ENCODE peak calls at places on chromosome 6, in five cellular contexts. S is HFF-Myc; L is neuronal stem cell; A is coronary artery; M is CD4-positive, alpha-beta memory T cell. Y is an unnamed sample.

GRCh38 chr6:25973923-25974555 is 11.4 kb downstream of the TRIM38 start:
- DNase-seq in S (no peak), A (no peak), L (no peak), M (no peak), Y (no peak)

GRCh38 chr6:154956771-154957522 is 38.2 kb upstream of the TIAM2 start:
- DNase-seq in M (no peak), A (no peak), L (no peak), S (no peak), Y (no peak)

GRCh38 chr6:28474441-28475219 is 31.3 kb upstream of the ZSCAN23 start:
- DNase-seq in S (peak), L (peak), M (no peak), A (no peak), Y (peak)

GRCh38 chr6:111551521-111552231 is 54.0 kb downstream of the TRAF3IP2 start:
- DNase-seq in M (no peak), A (no peak), S (no peak), L (no peak), Y (no peak)

GRCh38 chr6:40717411-40718057 is 130.4 kb upstream of the LRFN2 start:
- DNase-seq in M (no peak), A (no peak), L (no peak), S (no peak), Y (no peak)

GRCh38 chr6:79946242-79946641 is 1.1 kb downstream of the ELOVL4 start:
- DNase-seq in M (peak), A (no peak), L (peak), S (no peak), Y (no peak)

GRCh38 chr6:106858653-106859092 is 115.9 kb downstream of the CD24 start:
- DNase-seq in S (peak), M (no peak), A (no peak), L (no peak), Y (peak)

GRCh38 chr6:155026366-155027045 is 31.4 kb downstream of the TIAM2 start:
- DNase-seq in S (peak), A (peak), L (no peak), M (no peak), Y (peak)

GRCh38 chr6:78868124-78868523 is 773 bp downstream of the IRAK1BP1 start:
- DNase-seq in M (no peak), S (no peak), A (no peak), L (no peak), Y (no peak)

GRCh38 chr6:148682990-148683389 is 63.8 kb upstream of the UST start:
- DNase-seq in M (no peak), A (no peak), S (no peak), L (no peak), Y (no peak)

GRCh38 chr6:158060447-158061360 is 79.0 kb downstream of the SYNJ2 start:
- DNase-seq in L (no peak), M (no peak), A (peak), S (no peak), Y (no peak)

GRCh38 chr6:47034919-47035318 is 7.2 kb downstream of the ADGRF1 start:
- DNase-seq in S (peak), M (no peak), A (no peak), L (no peak), Y (peak)

GRCh38 chr6:53768636-53769035 is 26.2 kb upstream of the LRRC1 start:
- DNase-seq in M (no peak), S (no peak), L (no peak), A (no peak), Y (no peak)

GRCh38 chr6:150065083-150065482 is 3.8 kb downstream of the ULBP3 start:
- DNase-seq in M (no peak), L (no peak), S (no peak), A (no peak), Y (no peak)

GRCh38 chr6:150409576-150410066 is 40.8 kb downstream of the IYD start:
- DNase-seq in M (no peak), A (no peak), L (no peak), S (no peak), Y (no peak)

GRCh38 chr6:17962436-17963031 is 24.9 kb downstream of the KIF13A start:
- DNase-seq in M (no peak), L (no peak), S (peak), A (no peak), Y (peak)

GRCh38 chr6:35638679-35639078 is 50.0 kb downstream of the FKBP5 start:
- DNase-seq in S (no peak), A (no peak), M (no peak), L (no peak), Y (no peak)

GRCh38 chr6:66896415-66896814 is 1189.4 kb upstream of the EYS start:
- DNase-seq in S (no peak), L (no peak), M (no peak), A (no peak), Y (peak)

GRCh38 chr6:50143011-50143719 is 93.4 kb upstream of the DEFB112 start:
- DNase-seq in S (no peak), L (no peak), M (no peak), A (no peak), Y (no peak)

DNA sequence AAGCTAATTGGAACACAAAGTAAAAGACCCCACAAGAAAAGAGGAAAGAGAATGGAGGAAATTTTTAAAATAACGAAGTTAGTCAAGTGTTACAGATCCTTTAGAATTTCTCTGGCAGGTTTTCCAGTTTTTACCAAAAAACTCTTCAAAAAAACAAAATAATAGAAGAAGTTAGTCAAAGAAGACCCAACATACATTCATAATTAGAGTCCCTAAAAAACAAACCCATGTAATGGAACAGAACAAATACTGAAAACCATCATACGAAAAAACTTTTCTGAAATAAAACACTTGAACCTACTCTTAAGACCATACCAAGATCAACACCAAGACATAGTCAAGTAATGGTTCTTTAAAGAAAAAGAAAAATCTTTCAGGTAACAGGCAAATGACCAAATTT is 31.6 kb downstream of the RANBP9 start:
- DNase-seq in S (no peak), L (no peak), M (no peak), A (no peak), Y (no peak)
- H3K4me3 ChIP-seq in S (no peak), L (no peak), M (no peak), A (no peak), Y (no peak)

DNA sequence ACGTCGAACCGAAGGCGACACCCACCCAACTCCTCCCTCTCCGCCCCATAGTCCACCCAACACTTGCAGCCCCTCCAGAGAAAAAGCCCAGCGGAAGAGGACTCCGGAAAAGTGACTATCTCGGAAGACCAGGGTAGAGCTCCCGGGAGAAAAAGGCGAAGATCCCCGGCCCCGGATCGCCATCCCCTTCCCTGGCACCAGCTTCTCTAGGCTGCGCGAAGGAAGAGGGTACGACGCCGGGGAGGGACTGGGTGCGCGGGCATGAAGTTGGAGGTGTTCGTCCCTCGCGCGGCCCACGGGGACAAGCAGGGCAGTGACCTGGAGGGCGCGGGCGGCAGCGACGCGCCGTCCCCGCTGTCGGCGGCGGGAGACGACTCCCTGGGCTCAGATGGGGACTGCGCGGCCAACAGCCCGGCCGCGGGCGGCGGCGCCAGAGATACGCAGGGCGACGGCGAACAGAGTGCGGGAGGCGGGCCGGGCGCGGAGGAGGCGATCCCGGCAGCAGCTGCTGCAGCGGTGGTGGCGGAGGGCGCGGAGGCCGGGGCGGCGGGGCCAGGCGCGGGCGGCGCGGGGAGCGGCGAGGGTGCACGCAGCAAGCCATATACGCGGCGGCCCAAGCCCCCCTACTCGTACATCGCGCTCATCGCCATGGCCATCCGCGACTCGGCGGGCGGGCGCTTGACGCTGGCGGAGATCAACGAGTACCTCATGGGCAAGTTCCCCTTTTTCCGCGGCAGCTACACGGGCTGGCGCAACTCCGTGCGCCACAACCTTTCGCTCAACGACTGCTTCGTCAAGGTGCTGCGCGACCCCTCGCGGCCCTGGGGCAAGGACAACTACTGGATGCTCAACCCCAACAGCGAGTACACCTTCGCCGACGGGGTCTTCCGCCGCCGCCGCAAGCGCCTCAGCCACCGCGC is 806 bp downstream of the FOXQ1 start:
- DNase-seq in S (no peak), A (no peak), L (no peak), M (no peak), Y (no peak)
- H3K4me3 ChIP-seq in S (peak), A (peak), L (peak), M (no peak), Y (peak)

GRCh38 chr6:24666097-24666615 is 543 bp downstream of the TDP2 start:
- DNase-seq in L (peak), S (no peak), M (no peak), A (peak), Y (no peak)

GRCh38 chr6:24662206-24662605 is 4.5 kb downstream of the TDP2 start:
- DNase-seq in M (no peak), S (no peak), A (no peak), L (no peak), Y (no peak)

GRCh38 chr6:24660100-24660499 is 6.6 kb downstream of the TDP2 start:
- DNase-seq in A (no peak), S (no peak), L (no peak), M (no peak), Y (no peak)

GRCh38 chr6:24664049-24664987 is 2.4 kb downstream of the TDP2 start:
- DNase-seq in L (no peak), S (no peak), M (no peak), A (no peak), Y (no peak)

GRCh38 chr6:24663198-24663597 is 3.5 kb downstream of the TDP2 start:
- DNase-seq in S (no peak), M (no peak), L (no peak), A (no peak), Y (no peak)
- H3K4me3 ChIP-seq in S (no peak), M (no peak), L (no peak), A (no peak), Y (no peak)

DNA sequence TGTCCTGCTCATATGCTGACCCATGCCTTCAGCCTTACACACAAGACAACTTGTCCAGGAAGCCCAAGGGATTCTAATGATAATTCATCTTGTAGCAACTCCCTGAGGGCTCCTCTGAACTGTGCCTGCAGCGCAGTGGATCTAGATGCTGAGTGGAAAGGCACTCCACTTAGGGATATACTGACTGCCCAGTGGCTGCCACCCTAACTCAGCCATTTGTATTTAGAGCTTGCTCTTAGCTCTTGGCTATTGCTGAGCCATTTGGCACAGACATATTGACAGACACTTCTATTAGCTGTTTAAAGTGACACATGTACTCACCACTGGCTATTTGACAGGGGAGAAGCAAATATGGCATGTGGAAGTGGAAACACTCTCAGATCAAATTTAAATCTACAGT is 278.3 kb upstream of the SGK1 start:
- DNase-seq in A (no peak), S (no peak), L (no peak), M (no peak), Y (no peak)
- H3K4me3 ChIP-seq in A (no peak), S (no peak), L (no peak), M (no peak), Y (no peak)

GRCh38 chr6:22145823-22146379 is 150.9 kb downstream of the PRL start:
- DNase-seq in S (peak), L (no peak), A (no peak), M (no peak), Y (peak)

GRCh38 chr6:22147983-22148797 is 148.6 kb downstream of the PRL start:
- DNase-seq in S (peak), M (no peak), A (no peak), L (no peak), Y (peak)

GRCh38 chr6:22147469-22147815 is 149.4 kb downstream of the PRL start:
- DNase-seq in L (no peak), A (no peak), M (no peak), S (no peak), Y (no peak)

GRCh38 chr6:22145294-22145693 is 151.5 kb downstream of the PRL start:
- DNase-seq in S (no peak), L (no peak), A (no peak), M (no peak), Y (no peak)

GRCh38 chr6:22146581-22147468 is 150.0 kb downstream of the PRL start:
- DNase-seq in S (no peak), A (no peak), M (no peak), L (no peak), Y (no peak)
- H3K4me3 ChIP-seq in S (peak), A (peak), M (no peak), L (no peak), Y (peak)

GRCh38 chr6:169887529-169888140 is 136.2 kb downstream of the ERMARD start:
- DNase-seq in M (no peak), A (peak), S (no peak), L (no peak), Y (no peak)

GRCh38 chr6:169885131-169885530 is 133.7 kb downstream of the ERMARD start:
- DNase-seq in S (no peak), A (peak), M (no peak), L (no peak), Y (no peak)

GRCh38 chr6:169886631-169887227 is 135.3 kb downstream of the ERMARD start:
- DNase-seq in S (no peak), A (peak), L (no peak), M (no peak), Y (no peak)

GRCh38 chr6:169884158-169884557 is 132.7 kb downstream of the ERMARD start:
- DNase-seq in L (no peak), A (peak), S (no peak), M (no peak), Y (no peak)

DNA sequence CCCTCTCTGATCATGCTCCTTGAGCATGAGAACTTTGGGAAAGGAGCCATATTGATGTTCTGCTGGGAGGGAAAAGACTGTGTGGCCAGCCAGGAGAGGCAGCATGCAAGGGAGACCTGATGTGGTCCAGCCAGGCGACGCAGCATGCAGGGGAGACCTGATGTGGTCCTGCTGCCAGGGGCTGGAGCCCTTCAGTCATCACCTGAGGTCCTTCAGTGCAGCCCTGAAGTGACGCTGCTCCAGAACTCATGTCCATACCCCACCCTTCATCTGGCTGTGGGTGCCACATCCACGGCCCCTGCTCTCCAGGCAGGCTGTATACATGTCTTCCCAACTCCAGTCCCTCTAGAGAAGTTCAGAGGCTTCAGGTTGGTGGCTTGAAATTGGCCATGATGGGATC is 134.4 kb downstream of the ERMARD start:
- DNase-seq in M (no peak), L (no peak), S (no peak), A (peak), Y (no peak)
- H3K4me3 ChIP-seq in M (no peak), L (no peak), S (no peak), A (no peak), Y (no peak)

GRCh38 chr6:140897349-140897748 is 1235.4 kb upstream of the GJE1 start:
- DNase-seq in A (no peak), L (no peak), M (no peak), S (no peak), Y (no peak)

GRCh38 chr6:140893432-140893831 is 1239.3 kb upstream of the GJE1 start:
- DNase-seq in M (no peak), A (no peak), S (no peak), L (no peak), Y (no peak)

GRCh38 chr6:140897804-140898573 is 1234.7 kb upstream of the GJE1 start:
- DNase-seq in M (no peak), S (no peak), A (no peak), L (no peak), Y (no peak)
- H3K4me3 ChIP-seq in M (no peak), S (no peak), A (peak), L (no peak), Y (no peak)

Y was measured in kidney epithelial cell.